ENCODE peak calls at places on chromosomes 4 and X, in nine cellular contexts. M, N, A, O, I, E, J, R and W are unnamed samples.
A peak's percentile ranks its signal among the peaks of the same experiment; 100 is the strongest.

GRCh38 chr4:30854566-30854965 is 134.4 kb downstream of the PCDH7 start:
- DNase-seq in M (no peak), R (no peak), E (no peak), A (no peak), N (no peak), I (no peak), O (no peak), J (no peak), W (no peak)

GRCh38 chrX:103155201-103155600 is 59.7 kb upstream of the BEX4 start:
- DNase-seq in A (no peak), N (no peak), O (no peak), I (no peak), M (peak; percentile 9), E (no peak), J (no peak), R (no peak), W (no peak)

GRCh38 chr4:58553031-58553430 is 1442.8 kb upstream of the IGFBP7 start:
- DNase-seq in O (no peak), R (no peak), M (no peak), A (no peak), I (no peak), E (no peak), N (no peak), J (no peak), W (no peak)

GRCh38 chr4:174575436-174575835 is 53.1 kb upstream of the HPGD start:
- DNase-seq in O (no peak), E (no peak), M (no peak), I (no peak), J (no peak), A (no peak), N (no peak), R (no peak), W (no peak)

GRCh38 chrX:150362599-150363481 is at the start of gene MAMLD1:
- DNase-seq in N (peak; percentile 31), I (peak; percentile 67), O (peak; percentile 61), A (peak; percentile 70), M (peak; percentile 82), E (peak; percentile 82), R (peak; percentile 78), J (no peak), W (peak; percentile 71)

GRCh38 chr4:17567267-17567666 is 9.7 kb upstream of the LAP3 start:
- DNase-seq in A (no peak), N (no peak), J (no peak), I (no peak), R (no peak), O (no peak), M (no peak), E (no peak), W (no peak)

GRCh38 chr4:47538516-47538915 is 53.4 kb downstream of the ATP10D start:
- DNase-seq in M (no peak), I (no peak), R (no peak), O (no peak), N (no peak), E (no peak), A (no peak), J (no peak), W (no peak)

GRCh38 chr4:80062527-80062926 is 10.5 kb downstream of the ANTXR2 start:
- DNase-seq in E (no peak), O (no peak), A (no peak), J (no peak), I (no peak), M (no peak), N (no peak), R (no peak), W (no peak)

GRCh38 chrX:85112270-85112669 is 108.6 kb downstream of the APOOL start:
- DNase-seq in I (peak; percentile 65), E (no peak), A (no peak), N (no peak), M (no peak), O (no peak), R (no peak), J (no peak), W (no peak)

GRCh38 chrX:66008403-66008970 is 31.4 kb downstream of the VSIG4 start:
- DNase-seq in J (no peak), I (no peak), A (no peak), E (no peak), M (no peak), O (no peak), R (no peak), N (no peak), W (no peak)

GRCh38 chr4:123821861-123822260 is 425.3 kb downstream of the SPRY1 start:
- DNase-seq in N (no peak), J (no peak), M (no peak), R (no peak), O (peak; percentile 57), I (no peak), A (no peak), E (peak; percentile 5), W (no peak)

GRCh38 chr4:15893967-15894366 is 44.6 kb downstream of the FGFBP1 start:
- DNase-seq in A (peak; percentile 53), I (no peak), E (peak; percentile 95), O (peak; percentile 67), N (no peak), R (no peak), M (peak; percentile 99), J (no peak), W (no peak)

GRCh38 chr4:1191621-1192020 is 19.2 kb upstream of the SPON2 start:
- DNase-seq in E (no peak), O (no peak), I (peak; percentile 17), M (no peak), R (peak; percentile 12), N (no peak), J (no peak), A (no peak), W (peak; percentile 33)

GRCh38 chrX:41027388-41027787 is 57.9 kb upstream of the USP9X start:
- DNase-seq in A (peak; percentile 38), M (peak; percentile 53), J (no peak), E (peak; percentile 90), R (no peak), O (peak; percentile 34), N (no peak), I (no peak), W (no peak)

GRCh38 chrX:71599965-71600364 is 18.3 kb downstream of the CXCR3 start:
- DNase-seq in I (no peak), N (no peak), A (no peak), R (no peak), J (no peak), O (no peak), E (no peak), M (no peak), W (no peak)

DNA sequence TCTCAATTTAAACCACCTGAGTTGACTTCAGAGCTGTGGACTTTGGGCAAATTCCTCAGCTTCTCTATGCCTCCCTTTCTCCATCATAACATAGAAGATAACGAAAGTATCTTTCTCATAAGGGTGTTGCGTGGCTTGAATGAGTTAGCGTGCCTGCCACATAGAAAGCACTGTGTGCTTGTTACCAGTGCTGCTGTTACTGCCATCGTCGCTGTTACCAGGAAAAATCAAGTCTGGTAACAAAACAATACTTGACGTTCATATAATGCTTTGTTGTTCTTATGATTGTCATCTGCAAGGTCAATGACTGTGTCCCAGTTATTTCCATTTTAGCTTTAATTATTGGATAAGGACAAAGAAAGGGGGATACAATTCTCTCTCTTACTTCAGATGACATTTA is 64.4 kb downstream of the DDX60L start:
- DNase-seq in I (no peak), O (no peak), R (no peak), A (no peak), E (no peak), J (no peak), M (no peak), N (no peak), W (no peak)
- TF ChIP-seq CTCF in I (no peak), O (no peak), R (no peak), A (no peak), E (no peak), J (no peak), M (no peak), N (no peak), W (no peak)

GRCh38 chr4:140330311-140330900 is 43.0 kb upstream of the SCOC start:
- DNase-seq in I (no peak), E (peak; percentile 41), R (no peak), M (peak; percentile 59), O (peak; percentile 46), A (no peak), N (no peak), J (no peak), W (no peak)

GRCh38 chr4:140331245-140331644 is 42.2 kb upstream of the SCOC start:
- DNase-seq in A (no peak), J (no peak), N (no peak), M (no peak), O (no peak), R (no peak), E (no peak), I (no peak), W (no peak)

GRCh38 chr4:140326395-140326993 is 47.0 kb upstream of the SCOC start:
- DNase-seq in R (no peak), I (peak; percentile 14), M (peak; percentile 65), J (no peak), N (no peak), E (peak; percentile 18), A (peak; percentile 14), O (peak; percentile 64), W (peak; percentile 66)
- TF ChIP-seq CTCF in R (peak; percentile 58), I (peak; percentile 64), M (peak; percentile 81), J (no peak), N (peak; percentile 78), E (peak; percentile 35), A (peak; percentile 32), O (peak; percentile 73), W (peak; percentile 86)

GRCh38 chr4:76748649-76749048 is 149.3 kb downstream of the SOWAHB start:
- DNase-seq in O (peak; percentile 56), E (peak; percentile 51), M (peak; percentile 67), N (no peak), R (no peak), J (peak; percentile 43), A (peak; percentile 37), I (peak; percentile 63), W (peak; percentile 72)
- TF ChIP-seq CTCF in O (peak; percentile 46), E (peak; percentile 53), M (peak; percentile 55), N (peak; percentile 60), R (no peak), J (peak; percentile 20), A (no peak), I (peak; percentile 28), W (peak; percentile 64)

GRCh38 chrX:25204182-25204581 is 188.4 kb upstream of the ARX start:
- DNase-seq in I (no peak), N (no peak), R (no peak), O (no peak), J (no peak), A (no peak), E (no peak), M (no peak), W (no peak)

GRCh38 chrX:25207803-25208202 is 192.0 kb upstream of the ARX start:
- DNase-seq in M (no peak), I (no peak), N (no peak), R (no peak), E (no peak), A (no peak), O (no peak), J (no peak), W (no peak)

GRCh38 chrX:25202827-25203226 is 187.1 kb upstream of the ARX start:
- DNase-seq in M (no peak), A (no peak), R (no peak), E (no peak), N (no peak), I (no peak), J (no peak), O (no peak), W (no peak)

DNA sequence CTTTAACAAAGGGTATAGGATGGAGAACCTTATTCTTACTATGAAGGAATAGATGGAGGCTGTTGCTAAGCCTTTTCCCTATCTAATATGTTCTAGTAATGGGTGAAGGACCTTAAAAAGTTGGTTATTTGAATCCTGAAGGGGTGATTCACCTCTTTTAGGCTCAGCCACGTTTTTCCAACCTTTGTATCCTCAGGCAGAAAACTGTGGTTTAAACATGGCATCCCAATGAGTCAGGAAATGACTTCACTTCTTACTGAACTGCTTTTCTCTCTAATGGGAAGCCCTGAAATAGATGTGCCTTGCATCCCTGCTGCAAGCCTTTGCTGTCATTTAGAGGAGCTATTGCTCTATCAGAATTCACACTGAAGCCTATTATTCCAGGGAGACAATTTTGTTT is 191.0 kb upstream of the ARX start:
- DNase-seq in O (no peak), M (peak; percentile 81), A (no peak), J (no peak), R (no peak), E (no peak), I (no peak), N (no peak), W (no peak)
- TF ChIP-seq CTCF in O (no peak), M (no peak), A (no peak), J (no peak), R (no peak), E (no peak), I (no peak), N (no peak), W (no peak)